ENCODE peak calls at places on chromosome 12, in five cellular contexts. W, Y, Z, O and X are unnamed samples.
A peak's percentile ranks its signal among the peaks of the same experiment; 100 is the strongest.

GRCh38 chr12:117192057-117192456 is 1.8 kb upstream of the FBXO21 start:
- DNase-seq in Z (no peak), O (no peak), W (no peak), Y (no peak), X (no peak)

GRCh38 chr12:132235116-132235820 is 91.0 kb downstream of the NOC4L start:
- DNase-seq in Z (no peak), O (no peak), Y (no peak), W (no peak), X (no peak)

GRCh38 chr12:42705863-42706262 is 116.3 kb upstream of the PRICKLE1 start:
- DNase-seq in W (peak; percentile 82), O (peak; percentile 46), Y (peak; percentile 75), Z (no peak), X (peak; percentile 87)

GRCh38 chr12:106519587-106519986 is 63.2 kb upstream of the RFX4 start:
- DNase-seq in W (no peak), O (no peak), Y (no peak), Z (no peak), X (no peak)

GRCh38 chr12:85821759-85822158 is 14.4 kb downstream of the RASSF9 start:
- DNase-seq in O (no peak), W (no peak), Y (no peak), Z (no peak), X (no peak)

GRCh38 chr12:107522692-107523477 is 162.7 kb upstream of the PWP1 start:
- DNase-seq in W (no peak), Y (no peak), O (no peak), Z (no peak), X (no peak)

GRCh38 chr12:111759991-111760390 is 6.7 kb upstream of the ALDH2 start:
- DNase-seq in W (no peak), O (no peak), Y (no peak), Z (no peak), X (no peak)

GRCh38 chr12:108302471-108303311 is 36.4 kb downstream of the CMKLR1 start:
- DNase-seq in W (peak; percentile 82), Z (no peak), O (peak; percentile 75), Y (peak; percentile 88), X (peak; percentile 92)

GRCh38 chr12:13950502-13950901 is 30.9 kb downstream of the GRIN2B start:
- DNase-seq in Y (no peak), W (no peak), Z (no peak), O (no peak), X (no peak)

GRCh38 chr12:95212576-95212975 is 4.7 kb downstream of the FGD6 start:
- DNase-seq in Z (no peak), Y (no peak), W (no peak), O (no peak), X (no peak)

GRCh38 chr12:49609875-49610154 is 4.4 kb upstream of the FAM186B start:
- DNase-seq in Z (no peak), Y (no peak), W (no peak), O (no peak), X (no peak)

GRCh38 chr12:42213023-42213422 is 25.0 kb downstream of the YAF2 start:
- DNase-seq in Y (no peak), Z (no peak), O (no peak), W (no peak), X (no peak)

GRCh38 chr12:121765573-121765972 is 27.9 kb downstream of the RHOF start:
- DNase-seq in Y (no peak), W (peak; percentile 79), O (no peak), Z (no peak), X (no peak)

GRCh38 chr12:81274619-81275018 is 196.7 kb downstream of the ACSS3 start:
- DNase-seq in W (no peak), Z (no peak), Y (no peak), O (no peak), X (no peak)

GRCh38 chr12:116196752-116197718 is 80.5 kb downstream of the MED13L start:
- DNase-seq in Z (no peak), Y (no peak), O (no peak), W (no peak), X (no peak)

DNA sequence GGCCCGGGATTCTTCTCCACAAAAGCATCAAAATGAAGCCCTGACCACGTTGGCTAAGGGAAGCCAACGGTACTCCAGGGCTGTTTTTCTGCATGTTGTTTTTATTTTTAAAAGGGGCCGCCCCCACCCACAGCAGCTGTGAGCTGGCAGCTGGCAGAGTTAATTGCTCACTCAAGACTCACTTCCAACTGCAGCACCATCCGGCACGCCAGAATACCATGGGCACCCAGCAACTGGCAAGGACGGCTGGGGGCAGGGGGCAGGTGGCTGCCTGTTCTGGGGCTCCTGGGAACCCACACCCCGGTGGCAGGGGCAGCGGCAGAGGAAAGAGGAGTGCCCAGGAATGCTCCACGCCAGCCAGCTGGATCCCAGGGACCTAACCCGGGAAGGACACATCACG is 44.3 kb downstream of the NCOR2 start:
- DNase-seq in Y (no peak), Z (no peak), O (no peak), W (no peak), X (no peak)
- H3K27ac ChIP-seq in Y (no peak overlapping the region), Z (no peak overlapping the region), O (no peak overlapping the region), W (peak overlapping the region; percentile 61), X (peak overlapping the region; percentile 52)

DNA sequence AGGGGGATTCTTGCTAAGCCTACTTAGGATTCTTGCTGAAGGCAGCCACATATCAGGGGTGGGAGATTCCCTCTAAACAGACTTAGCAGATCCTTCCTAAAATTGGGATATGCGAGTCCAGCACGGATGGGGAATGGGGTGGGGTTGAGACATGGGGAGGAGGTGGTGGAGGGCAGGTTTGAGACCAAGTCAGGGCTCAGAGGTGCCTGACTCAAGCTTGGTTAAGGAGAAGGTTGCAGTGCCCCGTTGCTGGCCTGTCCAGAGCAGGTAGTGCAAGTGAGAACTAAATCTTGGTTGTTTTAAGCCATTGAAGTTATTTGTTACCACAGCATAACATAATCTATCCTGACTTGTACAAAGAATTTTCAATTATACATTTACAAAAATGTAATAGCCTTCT is 359.7 kb downstream of the AACS start:
- DNase-seq in Y (no peak), O (no peak), W (no peak), Z (no peak), X (no peak)
- TF ChIP-seq CTCF in Y (no peak), O (no peak), W (no peak), Z (no peak), X (no peak)

DNA sequence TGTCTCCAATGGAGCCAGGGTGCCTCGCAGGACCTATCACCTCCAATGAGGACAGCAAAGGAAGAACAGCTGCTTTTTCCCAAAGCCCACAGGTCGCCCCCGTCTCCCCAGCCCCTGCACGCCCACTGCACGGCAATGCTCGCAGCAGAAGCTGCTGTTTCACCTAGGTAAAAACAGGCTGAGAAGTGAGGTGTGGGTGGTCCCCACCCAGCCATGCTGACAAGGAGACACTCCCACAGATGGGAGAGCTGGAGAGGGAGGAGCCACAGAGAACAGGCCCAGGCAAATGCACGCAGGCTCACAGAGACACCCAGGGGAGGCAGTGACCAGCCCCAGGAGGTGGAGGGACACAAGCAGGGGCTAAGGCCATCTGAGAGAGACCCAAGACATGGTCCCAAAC is 10.4 kb downstream of the CFAP73 start:
- DNase-seq in O (no peak), W (no peak), Y (no peak), Z (no peak), X (no peak)
- H3K27ac ChIP-seq in O (no peak overlapping the region), W (no peak overlapping the region), Y (no peak overlapping the region), Z (no peak overlapping the region), X (no peak overlapping the region)

GRCh38 chr12:12562585-12563245 is at the start of gene DUSP16:
- DNase-seq in Y (peak; percentile 95), W (peak; percentile 94), O (peak; percentile 94), Z (peak; percentile 65), X (peak; percentile 94)
- TF ChIP-seq CTCF in Y (peak; percentile 33), W (peak; percentile 36), O (peak; percentile 19), Z (no peak), X (no peak)

GRCh38 chr12:15690320-15690719 is 98.9 kb downstream of the EPS8 start:
- DNase-seq in O (no peak), W (no peak), Y (no peak), Z (no peak), X (no peak)

GRCh38 chr12:15689751-15690191 is 99.4 kb downstream of the EPS8 start:
- DNase-seq in W (no peak), Z (no peak), Y (no peak), O (no peak), X (no peak)

GRCh38 chr12:15688838-15689237 is 100.3 kb downstream of the EPS8 start:
- DNase-seq in Z (no peak), O (peak; percentile 38), Y (no peak), W (no peak), X (no peak)

GRCh38 chr12:15693233-15693911 is 95.8 kb downstream of the EPS8 start:
- DNase-seq in Y (no peak), W (no peak), Z (no peak), O (no peak), X (no peak)

GRCh38 chr12:15691372-15691771 is 97.8 kb downstream of the EPS8 start:
- DNase-seq in O (no peak), Z (no peak), Y (no peak), W (no peak), X (no peak)
- H3K27ac ChIP-seq in O (no peak overlapping the region), Z (no peak overlapping the region), Y (no peak overlapping the region), W (peak overlapping the region; percentile 74), X (no peak overlapping the region)